ENCODE peak calls at places on chromosomes 1 and 21, in eight cellular contexts. Z, J, G, O, T, U, C and Y are unnamed samples.
A peak's percentile ranks its signal among the peaks of the same experiment; 100 is the strongest.

GRCh38 chr1:154749078-154749760 is 120.9 kb downstream of the KCNN3 start:
- DNase-seq in O (no peak), T (peak; percentile 42), G (no peak), C (peak; percentile 74), Z (peak; percentile 55), U (peak; percentile 28), J (no peak), Y (no peak)

GRCh38 chr1:24048205-24048869 is 63.6 kb downstream of the MYOM3 start:
- DNase-seq in C (no peak), O (no peak), T (peak; percentile 33), Z (no peak), G (no peak), J (no peak), U (no peak), Y (no peak)

GRCh38 chr1:179187043-179187442 is 42.4 kb downstream of the ABL2 start:
- DNase-seq in C (no peak), U (no peak), O (no peak), G (no peak), Z (no peak), T (no peak), J (no peak), Y (no peak)

GRCh38 chr1:104132386-104132973 is 382.8 kb downstream of the AMY1C start:
- DNase-seq in C (peak; percentile 36), Z (no peak), J (no peak), U (no peak), O (no peak), G (no peak), T (peak; percentile 1), Y (no peak)

GRCh38 chr1:112110031-112110430 is 120.6 kb upstream of the KCND3 start:
- DNase-seq in G (peak; percentile 51), J (peak; percentile 43), U (no peak), Z (no peak), O (peak; percentile 2), T (peak; percentile 14), C (no peak), Y (peak; percentile 67)

GRCh38 chr21:15669247-15669646 is 60.5 kb upstream of the USP25 start:
- DNase-seq in G (no peak), U (no peak), Z (no peak), O (no peak), J (no peak), C (peak; percentile 38), T (no peak), Y (no peak)

GRCh38 chr1:232377494-232377770 is 252.5 kb downstream of the SIPA1L2 start:
- DNase-seq in O (peak; percentile 39), G (no peak), C (peak; percentile 65), U (no peak), T (peak; percentile 48), J (peak; percentile 19), Z (no peak), Y (no peak)

GRCh38 chr1:77802026-77802425 is 22.6 kb downstream of the MIGA1 start:
- DNase-seq in O (no peak), C (no peak), T (no peak), J (no peak), Z (no peak), U (no peak), G (no peak), Y (no peak)

GRCh38 chr1:164583835-164584539 is 25.0 kb downstream of the PBX1 start:
- DNase-seq in O (no peak), J (no peak), U (no peak), C (no peak), Z (no peak), G (no peak), T (peak; percentile 47), Y (no peak)

GRCh38 chr1:207698822-207699483 is 52.9 kb upstream of the CD46 start:
- DNase-seq in O (peak; percentile 62), C (peak; percentile 74), T (peak; percentile 55), Z (no peak), G (peak; percentile 30), J (peak; percentile 68), U (no peak), Y (peak; percentile 62)

GRCh38 chr1:35573198-35573775 is at the start of gene TFAP2E:
- DNase-seq in C (peak; percentile 70), J (peak; percentile 57), O (peak; percentile 51), U (no peak), T (peak; percentile 41), G (no peak), Z (peak; percentile 66), Y (peak; percentile 62)

DNA sequence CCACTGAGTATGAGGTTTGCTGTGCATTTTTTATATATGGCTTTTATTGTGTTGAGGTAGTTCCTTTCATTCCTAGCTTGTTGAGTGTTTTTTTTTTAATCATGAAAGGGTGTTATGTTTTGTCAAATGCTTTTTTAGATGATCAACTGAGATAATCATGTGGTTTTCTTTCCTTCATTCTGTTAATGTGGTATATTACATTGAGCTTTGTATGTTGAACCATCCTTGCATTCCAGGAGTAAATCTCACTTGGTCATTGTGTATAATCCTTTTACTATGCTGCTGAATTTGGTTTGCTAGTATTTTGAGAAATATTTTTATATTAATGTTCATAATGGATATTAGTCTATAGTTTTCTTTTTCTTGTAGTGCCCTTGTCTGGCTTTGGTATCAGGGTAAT is 11.1 kb upstream of the ZBTB40 start:
- DNase-seq in Z (no peak), O (no peak), T (no peak), U (no peak), C (no peak), J (no peak), G (no peak), Y (no peak)
- H3K27ac ChIP-seq in Z (no peak overlapping the region), O (no peak overlapping the region), T (no peak overlapping the region), U (no peak overlapping the region), C (no peak overlapping the region), J (no peak overlapping the region), G (no peak overlapping the region), Y (no peak overlapping the region)

DNA sequence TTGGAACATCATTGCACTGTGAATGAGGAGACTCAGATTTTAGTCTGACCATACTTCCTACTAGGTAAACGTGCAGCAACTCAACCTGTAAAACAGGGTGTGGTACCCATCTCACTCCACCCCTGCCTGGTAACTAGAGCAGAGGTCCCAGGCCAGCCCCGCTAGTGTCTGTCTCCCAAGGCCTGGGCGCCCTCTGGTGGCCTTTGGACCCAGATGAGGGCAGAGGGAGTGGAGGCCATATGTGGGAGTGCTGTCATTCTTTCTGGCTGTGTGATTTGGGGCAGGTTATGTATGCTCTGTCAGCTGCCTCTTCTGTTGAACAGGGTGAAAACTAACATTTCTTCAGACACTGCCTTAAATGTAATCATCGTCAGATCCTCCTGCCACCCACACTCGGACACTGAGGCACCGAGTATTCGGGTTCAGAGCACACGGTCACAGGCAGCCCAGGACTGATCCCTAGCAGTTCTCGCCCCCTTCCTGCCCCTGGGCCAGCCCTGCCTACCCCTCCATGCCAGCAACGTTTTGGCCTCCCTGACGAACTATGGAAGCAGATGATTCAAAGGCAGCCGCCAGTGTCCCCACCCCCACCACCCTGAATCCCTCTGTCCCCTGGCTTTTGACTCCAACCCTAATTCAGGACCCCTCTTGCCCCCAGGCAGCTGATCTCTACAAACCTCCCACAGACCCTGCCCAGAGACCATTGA is 76.0 kb downstream of the CD247 start:
- DNase-seq in C (peak; percentile 87), Z (peak; percentile 93), G (peak; percentile 75), T (peak; percentile 73), O (peak; percentile 87), U (no peak), J (peak; percentile 84), Y (peak; percentile 87)
- H3K4me1 ChIP-seq in C (peaks cover 4% of the 10 kb centered on the region), Z (peaks cover 3% of the 10 kb centered on the region), G (no peaks in the 10 kb centered on the region), T (peaks cover 6% of the 10 kb centered on the region), O (peaks cover 6% of the 10 kb centered on the region), U (peaks cover 8% of the 10 kb centered on the region), J (peaks cover 9% of the 10 kb centered on the region), Y (no peaks in the 10 kb centered on the region)

GRCh38 chr1:235633220-235633540 is 16.4 kb downstream of the GNG4 start:
- DNase-seq in U (no peak), G (no peak), Z (no peak), T (no peak), J (no peak), C (no peak), O (no peak), Y (no peak)

GRCh38 chr1:235639586-235640205 is 9.9 kb downstream of the GNG4 start:
- DNase-seq in O (no peak), U (no peak), Z (no peak), C (no peak), T (no peak), G (no peak), J (no peak), Y (no peak)

GRCh38 chr1:235632538-235633219 is 16.9 kb downstream of the GNG4 start:
- DNase-seq in J (no peak), U (peak; percentile 23), G (no peak), C (peak; percentile 45), Z (no peak), O (no peak), T (peak; percentile 26), Y (no peak)

GRCh38 chr1:235637756-235638155 is 11.8 kb downstream of the GNG4 start:
- DNase-seq in J (no peak), Z (no peak), C (no peak), O (no peak), U (no peak), T (no peak), G (no peak), Y (no peak)

DNA sequence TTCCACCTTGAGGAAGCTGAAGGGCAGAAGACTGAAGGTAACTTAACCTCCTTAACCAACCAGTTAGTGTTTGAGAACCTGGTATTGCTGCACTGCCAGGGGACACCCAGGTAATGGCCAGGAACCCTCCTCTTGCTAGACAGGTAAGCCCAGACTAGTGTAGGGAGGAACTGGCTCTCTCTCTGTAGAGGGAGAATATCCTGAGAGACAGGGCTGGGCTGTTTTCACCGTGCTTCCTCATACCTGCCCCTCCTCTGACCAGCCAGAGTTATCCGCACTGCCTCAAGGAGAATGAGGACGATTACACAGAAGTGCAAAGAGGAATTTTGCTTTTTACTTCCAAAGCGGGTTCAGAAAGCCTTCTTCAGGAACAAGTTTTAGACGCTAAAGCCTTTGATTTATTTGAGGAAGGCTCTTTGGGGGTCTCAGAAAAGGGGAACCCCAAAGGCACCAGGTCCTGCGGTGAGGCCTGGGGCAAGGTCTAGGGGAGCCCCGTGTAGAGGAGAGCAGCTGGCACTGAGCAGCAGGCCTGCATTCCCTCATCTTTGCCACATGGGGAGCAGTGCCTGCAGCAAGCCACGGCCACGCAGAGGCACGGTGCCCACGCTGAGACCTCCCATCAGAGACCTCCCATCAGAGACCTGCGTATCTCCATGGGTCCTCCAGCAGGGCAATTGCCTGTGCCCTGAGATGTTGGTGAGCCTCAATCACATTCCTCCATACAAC is 13.5 kb downstream of the GNG4 start:
- DNase-seq in G (no peak), Z (no peak), U (no peak), J (no peak), C (no peak), O (no peak), T (no peak), Y (no peak)
- TF ChIP-seq CTCF in G (no peak), Z (no peak), U (no peak), J (no peak), C (peak; percentile 16), O (no peak), T (peak; percentile 26), Y (no peak)

DNA sequence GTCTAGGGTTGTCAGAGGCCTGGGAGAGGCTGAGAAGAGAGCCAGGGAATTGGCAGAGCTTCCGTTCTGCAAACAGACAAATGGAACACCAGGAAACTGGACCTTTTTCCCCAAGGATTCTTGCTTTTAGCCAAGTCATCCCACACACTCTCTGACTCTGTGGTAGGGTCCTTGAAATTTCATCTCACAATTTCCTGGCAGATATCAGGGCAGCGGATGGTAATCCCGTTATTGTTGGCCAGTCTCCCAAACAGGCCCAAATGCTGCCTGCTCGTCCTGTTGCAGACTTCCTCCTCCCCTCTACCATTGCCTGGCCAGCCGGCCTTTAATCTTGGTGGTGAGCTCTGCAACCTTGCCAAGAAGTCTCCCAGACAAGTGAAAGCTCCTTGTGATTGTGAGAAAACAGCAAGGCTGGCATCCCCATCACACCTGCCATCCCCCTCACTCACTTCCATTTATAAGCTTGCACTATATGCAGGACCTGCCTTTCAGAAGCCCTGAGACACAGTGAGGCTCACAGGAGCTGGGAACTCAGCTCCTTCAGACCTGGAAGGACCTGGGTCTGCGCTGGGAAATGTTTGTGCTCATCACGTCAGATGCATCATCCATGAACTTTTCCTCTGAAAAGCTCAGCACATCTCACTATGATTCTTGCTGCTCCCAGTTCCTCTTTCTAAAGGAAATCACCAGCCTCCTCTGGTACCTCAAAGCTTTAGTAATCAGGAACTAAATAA is 13.6 kb upstream of the SRP9 start:
- DNase-seq in T (no peak), C (no peak), G (no peak), U (no peak), J (peak; percentile 46), Z (no peak), O (peak; percentile 23), Y (no peak)
- H3K27ac ChIP-seq in T (no peak overlapping the region), C (no peak overlapping the region), G (peak overlapping the region; percentile 61), U (no peak overlapping the region), J (peak overlapping the region; percentile 58), Z (peak overlapping the region; percentile 72), O (peak overlapping the region; percentile 36), Y (peak overlapping the region; percentile 48)